ENCODE peak calls at places on chromosomes 3 and 15, in five cellular contexts. One of them, this sample, is unnamed.

GRCh38 chr3:173501941-173502489 is 104.5 kb downstream of the NLGN1 start:
- DNase-seq in Peyer's patch: no peak
- DNase-seq in uterus: no peak
- DNase-seq in A549: no peak
- DNase-seq in esophagus squamous epithelium: no peak
- DNase-seq in this sample: no peak

GRCh38 chr3:123347691-123348264 is 101.1 kb downstream of the ADCY5 start:
- DNase-seq in Peyer's patch: no peak
- DNase-seq in uterus: no peak
- DNase-seq in A549: no peak
- DNase-seq in esophagus squamous epithelium: no peak
- DNase-seq in this sample: no peak

GRCh38 chr3:124429129-124429815 is 301.0 kb upstream of the UMPS start:
- DNase-seq in Peyer's patch: no peak
- DNase-seq in uterus: no peak
- DNase-seq in A549: peak
- DNase-seq in esophagus squamous epithelium: no peak
- DNase-seq in this sample: peak

GRCh38 chr3:142239421-142239820 is 14.0 kb upstream of the GK5 start:
- DNase-seq in Peyer's patch: no peak
- DNase-seq in uterus: no peak
- DNase-seq in A549: no peak
- DNase-seq in esophagus squamous epithelium: no peak
- DNase-seq in this sample: no peak

GRCh38 chr15:73273181-73274002 is 95.4 kb downstream of the HCN4 start:
- DNase-seq in Peyer's patch: peak
- DNase-seq in uterus: peak
- DNase-seq in A549: peak
- DNase-seq in esophagus squamous epithelium: no peak
- DNase-seq in this sample: no peak

GRCh38 chr15:63133786-63134185 is 12.1 kb downstream of the LACTB start:
- DNase-seq in Peyer's patch: no peak
- DNase-seq in uterus: no peak
- DNase-seq in A549: no peak
- DNase-seq in esophagus squamous epithelium: no peak
- DNase-seq in this sample: no peak

GRCh38 chr3:124812291-124813265 is 74.6 kb downstream of the ITGB5 start:
- DNase-seq in Peyer's patch: peak
- DNase-seq in uterus: peak
- DNase-seq in A549: peak
- DNase-seq in esophagus squamous epithelium: no peak
- DNase-seq in this sample: no peak

GRCh38 chr3:39226106-39226741 is 33.8 kb upstream of the XIRP1 start:
- DNase-seq in Peyer's patch: no peak
- DNase-seq in uterus: no peak
- DNase-seq in A549: no peak
- DNase-seq in esophagus squamous epithelium: no peak
- DNase-seq in this sample: no peak

GRCh38 chr3:186427627-186428026 is 65.6 kb upstream of the DGKG start:
- DNase-seq in Peyer's patch: no peak
- DNase-seq in uterus: no peak
- DNase-seq in A549: no peak
- DNase-seq in esophagus squamous epithelium: no peak
- DNase-seq in this sample: no peak

GRCh38 chr3:38575279-38575843 is 74.1 kb downstream of the SCN5A start:
- DNase-seq in Peyer's patch: peak
- DNase-seq in uterus: no peak
- DNase-seq in A549: no peak
- DNase-seq in esophagus squamous epithelium: no peak
- DNase-seq in this sample: no peak

GRCh38 chr15:101000271-101000681 is 81.1 kb downstream of the LRRK1 start:
- DNase-seq in Peyer's patch: no peak
- DNase-seq in uterus: no peak
- DNase-seq in A549: no peak
- DNase-seq in esophagus squamous epithelium: no peak
- DNase-seq in this sample: no peak

GRCh38 chr15:74540761-74541493 is at the start of gene ARID3B:
- DNase-seq in Peyer's patch: peak
- DNase-seq in uterus: peak
- DNase-seq in A549: peak
- DNase-seq in esophagus squamous epithelium: peak
- DNase-seq in this sample: peak

GRCh38 chr3:66481071-66482001 is 19.5 kb downstream of the LRIG1 start:
- DNase-seq in Peyer's patch: no peak
- DNase-seq in uterus: no peak
- DNase-seq in A549: no peak
- DNase-seq in esophagus squamous epithelium: no peak
- DNase-seq in this sample: no peak

GRCh38 chr3:160485931-160486330 is 36.3 kb upstream of the TRIM59 start:
- DNase-seq in Peyer's patch: no peak
- DNase-seq in uterus: no peak
- DNase-seq in A549: peak
- DNase-seq in esophagus squamous epithelium: no peak
- DNase-seq in this sample: no peak

GRCh38 chr15:66803182-66803729 is 101.2 kb downstream of the SMAD6 start:
- DNase-seq in Peyer's patch: peak
- DNase-seq in uterus: peak
- DNase-seq in A549: peak
- DNase-seq in esophagus squamous epithelium: no peak
- DNase-seq in this sample: peak

GRCh38 chr15:70096975-70097336 is 761 bp downstream of the TLE3 start:
- DNase-seq in Peyer's patch: no peak
- DNase-seq in uterus: no peak
- DNase-seq in A549: peak
- DNase-seq in esophagus squamous epithelium: no peak
- DNase-seq in this sample: no peak

DNA sequence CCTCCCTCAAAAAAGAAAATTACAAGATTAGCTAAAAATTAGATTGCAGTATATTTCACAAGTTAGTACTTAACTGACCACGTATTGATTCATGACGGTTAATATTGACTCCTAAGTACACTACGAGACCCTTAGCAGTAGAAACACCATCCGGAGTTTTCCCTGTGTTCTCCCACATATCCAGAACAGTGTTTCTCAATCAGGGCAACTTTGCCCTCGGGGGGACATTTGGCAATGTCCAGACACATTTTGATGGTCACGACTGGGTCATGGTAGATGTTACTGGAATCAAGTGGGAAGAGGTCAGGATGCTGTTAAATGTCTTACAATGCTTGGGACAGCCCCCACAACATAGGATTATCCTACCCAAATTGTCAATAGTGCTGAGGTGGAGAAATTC is 40.7 kb upstream of the LIPC start:
- DNase-seq in Peyer's patch: no peak
- DNase-seq in uterus: no peak
- DNase-seq in A549: no peak
- DNase-seq in esophagus squamous epithelium: no peak
- DNase-seq in this sample: no peak
- H3K27ac ChIP-seq in Peyer's patch: no peak
- H3K27ac ChIP-seq in uterus: no peak
- H3K27ac ChIP-seq in A549: peak
- H3K27ac ChIP-seq in esophagus squamous epithelium: no peak
- H3K27ac ChIP-seq in this sample: peak

GRCh38 chr3:127747066-127747465 is 74.3 kb downstream of the ABTB1 start:
- DNase-seq in Peyer's patch: no peak
- DNase-seq in uterus: no peak
- DNase-seq in A549: no peak
- DNase-seq in esophagus squamous epithelium: no peak
- DNase-seq in this sample: no peak
- H3K27ac ChIP-seq in Peyer's patch: peak
- H3K27ac ChIP-seq in uterus: peak
- H3K27ac ChIP-seq in A549: peak
- H3K27ac ChIP-seq in esophagus squamous epithelium: peak
- H3K27ac ChIP-seq in this sample: peak

GRCh38 chr3:131896285-131896684 is 138.5 kb downstream of the CPNE4 start:
- DNase-seq in Peyer's patch: no peak
- DNase-seq in uterus: no peak
- DNase-seq in A549: no peak
- DNase-seq in esophagus squamous epithelium: no peak
- DNase-seq in this sample: no peak

GRCh38 chr3:131898346-131898745 is 136.5 kb downstream of the CPNE4 start:
- DNase-seq in Peyer's patch: no peak
- DNase-seq in uterus: no peak
- DNase-seq in A549: no peak
- DNase-seq in esophagus squamous epithelium: no peak
- DNase-seq in this sample: no peak

GRCh38 chr3:131892331-131892730 is 142.5 kb downstream of the CPNE4 start:
- DNase-seq in Peyer's patch: no peak
- DNase-seq in uterus: no peak
- DNase-seq in A549: no peak
- DNase-seq in esophagus squamous epithelium: no peak
- DNase-seq in this sample: no peak

GRCh38 chr3:131899021-131899420 is 135.8 kb downstream of the CPNE4 start:
- DNase-seq in Peyer's patch: no peak
- DNase-seq in uterus: no peak
- DNase-seq in A549: no peak
- DNase-seq in esophagus squamous epithelium: no peak
- DNase-seq in this sample: no peak

DNA sequence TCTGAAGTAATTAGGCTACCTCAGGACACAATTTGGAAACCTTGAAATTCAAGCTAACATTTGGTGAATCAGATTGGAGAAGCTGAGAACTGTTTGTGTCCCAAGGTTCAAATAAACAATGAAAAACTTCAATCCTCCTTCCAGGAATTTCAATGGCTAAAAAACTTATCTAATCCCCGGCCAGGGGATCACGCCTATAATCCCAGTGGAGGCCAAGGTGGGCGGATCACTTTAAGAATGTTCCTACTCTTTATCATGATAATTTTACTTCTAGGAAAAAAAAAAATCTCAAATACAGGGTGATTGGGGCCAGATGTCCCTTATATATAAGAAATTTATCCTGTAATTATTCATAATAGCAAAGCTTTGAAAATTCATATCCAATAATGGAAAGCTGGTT is 139.0 kb downstream of the CPNE4 start:
- DNase-seq in Peyer's patch: no peak
- DNase-seq in uterus: no peak
- DNase-seq in A549: no peak
- DNase-seq in esophagus squamous epithelium: no peak
- DNase-seq in this sample: no peak
- H3K27ac ChIP-seq in Peyer's patch: no peak
- H3K27ac ChIP-seq in uterus: no peak
- H3K27ac ChIP-seq in A549: no peak
- H3K27ac ChIP-seq in esophagus squamous epithelium: no peak
- H3K27ac ChIP-seq in this sample: no peak

GRCh38 chr3:12632523-12632922 is 31.4 kb downstream of the RAF1 start:
- DNase-seq in Peyer's patch: no peak
- DNase-seq in uterus: no peak
- DNase-seq in A549: no peak
- DNase-seq in esophagus squamous epithelium: no peak
- DNase-seq in this sample: no peak

GRCh38 chr3:12633108-12633507 is 30.8 kb downstream of the RAF1 start:
- DNase-seq in Peyer's patch: no peak
- DNase-seq in uterus: no peak
- DNase-seq in A549: no peak
- DNase-seq in esophagus squamous epithelium: no peak
- DNase-seq in this sample: no peak

GRCh38 chr3:12628813-12629212 is 35.1 kb downstream of the RAF1 start:
- DNase-seq in Peyer's patch: no peak
- DNase-seq in uterus: no peak
- DNase-seq in A549: no peak
- DNase-seq in esophagus squamous epithelium: no peak
- DNase-seq in this sample: no peak

GRCh38 chr3:12629560-12629959 is 34.4 kb downstream of the RAF1 start:
- DNase-seq in Peyer's patch: no peak
- DNase-seq in uterus: no peak
- DNase-seq in A549: no peak
- DNase-seq in esophagus squamous epithelium: no peak
- DNase-seq in this sample: no peak

DNA sequence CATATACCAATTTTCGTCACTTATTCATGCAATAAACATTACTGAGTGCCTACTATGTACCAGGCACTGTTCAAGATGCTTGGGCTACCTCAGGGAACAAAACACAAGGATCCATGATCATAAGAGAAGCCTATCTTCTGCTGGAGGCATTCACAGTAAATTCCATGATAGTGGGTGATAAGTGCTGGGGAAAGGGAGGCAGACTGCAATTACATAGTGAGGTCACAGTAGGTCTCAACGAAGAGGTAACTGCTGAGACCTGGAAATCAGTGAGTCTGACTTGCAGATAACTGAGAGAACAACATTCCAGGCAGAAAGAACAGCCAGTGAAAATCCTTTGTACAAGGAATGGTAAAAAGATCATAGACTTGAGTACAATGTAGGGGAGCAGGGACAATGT is 33.6 kb downstream of the RAF1 start:
- DNase-seq in Peyer's patch: no peak
- DNase-seq in uterus: no peak
- DNase-seq in A549: no peak
- DNase-seq in esophagus squamous epithelium: no peak
- DNase-seq in this sample: no peak
- H3K27ac ChIP-seq in Peyer's patch: no peak
- H3K27ac ChIP-seq in uterus: no peak
- H3K27ac ChIP-seq in A549: no peak
- H3K27ac ChIP-seq in esophagus squamous epithelium: no peak
- H3K27ac ChIP-seq in this sample: no peak

DNA sequence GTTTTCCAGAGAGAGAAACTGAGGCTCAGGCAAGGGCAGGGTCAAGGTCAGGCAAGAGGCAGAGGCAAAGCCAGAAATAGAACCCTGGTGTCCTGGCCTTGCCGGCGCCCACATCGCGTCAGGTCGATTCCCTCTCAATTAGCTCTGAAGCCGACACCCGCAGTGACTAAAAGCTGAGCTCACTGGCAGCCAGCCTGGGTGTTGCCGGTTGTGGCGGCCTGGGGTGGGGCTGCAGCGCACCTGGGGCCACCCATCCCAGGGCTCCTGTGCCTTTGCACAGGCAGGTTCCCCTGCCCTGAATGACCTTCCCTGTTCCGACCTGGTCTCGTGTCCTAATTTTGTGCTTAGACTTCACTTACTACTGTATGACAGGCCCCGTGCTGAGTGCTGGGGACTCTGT is 6.2 kb downstream of the SEMA3F start:
- DNase-seq in Peyer's patch: peak
- DNase-seq in uterus: no peak
- DNase-seq in A549: no peak
- DNase-seq in esophagus squamous epithelium: no peak
- DNase-seq in this sample: peak
- H3K27ac ChIP-seq in Peyer's patch: peak
- H3K27ac ChIP-seq in uterus: peak
- H3K27ac ChIP-seq in A549: peak
- H3K27ac ChIP-seq in esophagus squamous epithelium: peak
- H3K27ac ChIP-seq in this sample: peak

GRCh38 chr3:197558000-197558399 is 2.2 kb upstream of the BDH1 start:
- DNase-seq in Peyer's patch: no peak
- DNase-seq in uterus: no peak
- DNase-seq in A549: no peak
- DNase-seq in esophagus squamous epithelium: no peak
- DNase-seq in this sample: no peak
- H3K27ac ChIP-seq in Peyer's patch: peak
- H3K27ac ChIP-seq in uterus: no peak
- H3K27ac ChIP-seq in A549: no peak
- H3K27ac ChIP-seq in esophagus squamous epithelium: no peak
- H3K27ac ChIP-seq in this sample: no peak

This sample was measured in epithelial cell of prostate.